ENCODE peak calls at places on chromosomes 16 and 17, in seven cellular contexts. One of them, this sample, is unnamed.

GRCh38 chr16:46607529-46607928 is 13.7 kb downstream of the SHCBP1 start:
- DNase-seq in cardiac muscle cell: peak
- DNase-seq in progenitor cell of endocrine pancreas: no peak
- DNase-seq in HFF-Myc: no peak
- DNase-seq in mucosa of descending colon: no peak
- DNase-seq in fibroblast of pulmonary artery: peak
- DNase-seq in AG09319: peak
- DNase-seq in this sample: peak

GRCh38 chr16:74307383-74307782 is 10.8 kb downstream of the PSMD7 start:
- DNase-seq in cardiac muscle cell: no peak
- DNase-seq in progenitor cell of endocrine pancreas: no peak
- DNase-seq in HFF-Myc: no peak
- DNase-seq in mucosa of descending colon: no peak
- DNase-seq in fibroblast of pulmonary artery: no peak
- DNase-seq in AG09319: no peak
- DNase-seq in this sample: no peak

GRCh38 chr16:51538707-51539604 is 387.9 kb upstream of the SALL1 start:
- DNase-seq in cardiac muscle cell: no peak
- DNase-seq in progenitor cell of endocrine pancreas: no peak
- DNase-seq in HFF-Myc: peak
- DNase-seq in mucosa of descending colon: no peak
- DNase-seq in fibroblast of pulmonary artery: peak
- DNase-seq in AG09319: no peak
- DNase-seq in this sample: peak

GRCh38 chr17:8223356-8224063 is 13.1 kb upstream of the AURKB start:
- DNase-seq in cardiac muscle cell: peak
- DNase-seq in progenitor cell of endocrine pancreas: peak
- DNase-seq in HFF-Myc: no peak
- DNase-seq in mucosa of descending colon: peak
- DNase-seq in fibroblast of pulmonary artery: peak
- DNase-seq in AG09319: no peak
- DNase-seq in this sample: peak

GRCh38 chr17:20066253-20066652 is 57.1 kb downstream of the SPECC1 start:
- DNase-seq in cardiac muscle cell: no peak
- DNase-seq in progenitor cell of endocrine pancreas: no peak
- DNase-seq in HFF-Myc: peak
- DNase-seq in mucosa of descending colon: no peak
- DNase-seq in fibroblast of pulmonary artery: peak
- DNase-seq in AG09319: peak
- DNase-seq in this sample: peak

GRCh38 chr17:78600181-78600651 is 23.0 kb upstream of the DNAH17 start:
- DNase-seq in cardiac muscle cell: no peak
- DNase-seq in progenitor cell of endocrine pancreas: no peak
- DNase-seq in HFF-Myc: no peak
- DNase-seq in mucosa of descending colon: no peak
- DNase-seq in fibroblast of pulmonary artery: peak
- DNase-seq in AG09319: no peak
- DNase-seq in this sample: no peak

GRCh38 chr17:78381601-78382168 is 3.2 kb downstream of the PGS1 start:
- DNase-seq in cardiac muscle cell: no peak
- DNase-seq in progenitor cell of endocrine pancreas: no peak
- DNase-seq in HFF-Myc: no peak
- DNase-seq in mucosa of descending colon: no peak
- DNase-seq in fibroblast of pulmonary artery: no peak
- DNase-seq in AG09319: no peak
- DNase-seq in this sample: no peak

GRCh38 chr17:82963104-82963950 is 116.1 kb upstream of the METRNL start:
- DNase-seq in cardiac muscle cell: peak
- DNase-seq in progenitor cell of endocrine pancreas: peak
- DNase-seq in HFF-Myc: peak
- DNase-seq in mucosa of descending colon: peak
- DNase-seq in fibroblast of pulmonary artery: peak
- DNase-seq in AG09319: peak
- DNase-seq in this sample: peak

GRCh38 chr16:783404-784161 is 4.6 kb downstream of the RPUSD1 start:
- DNase-seq in cardiac muscle cell: no peak
- DNase-seq in progenitor cell of endocrine pancreas: no peak
- DNase-seq in HFF-Myc: no peak
- DNase-seq in mucosa of descending colon: no peak
- DNase-seq in fibroblast of pulmonary artery: no peak
- DNase-seq in AG09319: no peak
- DNase-seq in this sample: no peak

GRCh38 chr16:11398851-11399250 is 53.6 kb downstream of the RMI2 start:
- DNase-seq in cardiac muscle cell: no peak
- DNase-seq in progenitor cell of endocrine pancreas: no peak
- DNase-seq in HFF-Myc: no peak
- DNase-seq in mucosa of descending colon: no peak
- DNase-seq in fibroblast of pulmonary artery: no peak
- DNase-seq in AG09319: no peak
- DNase-seq in this sample: no peak

GRCh38 chr17:64635647-64636305 is 26.3 kb downstream of the SMURF2 start:
- DNase-seq in cardiac muscle cell: no peak
- DNase-seq in progenitor cell of endocrine pancreas: no peak
- DNase-seq in HFF-Myc: peak
- DNase-seq in mucosa of descending colon: no peak
- DNase-seq in fibroblast of pulmonary artery: peak
- DNase-seq in AG09319: peak
- DNase-seq in this sample: peak

GRCh38 chr17:61152898-61153297 is 246.7 kb upstream of the TBX2 start:
- DNase-seq in cardiac muscle cell: no peak
- DNase-seq in progenitor cell of endocrine pancreas: no peak
- DNase-seq in HFF-Myc: no peak
- DNase-seq in mucosa of descending colon: no peak
- DNase-seq in fibroblast of pulmonary artery: no peak
- DNase-seq in AG09319: no peak
- DNase-seq in this sample: no peak

GRCh38 chr17:68599091-68599872 is 1.9 kb downstream of the FAM20A start:
- DNase-seq in cardiac muscle cell: no peak
- DNase-seq in progenitor cell of endocrine pancreas: no peak
- DNase-seq in HFF-Myc: no peak
- DNase-seq in mucosa of descending colon: no peak
- DNase-seq in fibroblast of pulmonary artery: no peak
- DNase-seq in AG09319: no peak
- DNase-seq in this sample: no peak

GRCh38 chr17:39225974-39226683 is 384 bp upstream of the STAC2 start:
- DNase-seq in cardiac muscle cell: peak
- DNase-seq in progenitor cell of endocrine pancreas: peak
- DNase-seq in HFF-Myc: no peak
- DNase-seq in mucosa of descending colon: peak
- DNase-seq in fibroblast of pulmonary artery: peak
- DNase-seq in AG09319: no peak
- DNase-seq in this sample: peak

GRCh38 chr16:56649271-56649670 is 2.4 kb upstream of the MT1B start:
- DNase-seq in cardiac muscle cell: no peak
- DNase-seq in progenitor cell of endocrine pancreas: no peak
- DNase-seq in HFF-Myc: no peak
- DNase-seq in mucosa of descending colon: no peak
- DNase-seq in fibroblast of pulmonary artery: no peak
- DNase-seq in AG09319: no peak
- DNase-seq in this sample: no peak

GRCh38 chr17:16377804-16378400 is 3.0 kb upstream of the UBB start:
- DNase-seq in cardiac muscle cell: no peak
- DNase-seq in progenitor cell of endocrine pancreas: no peak
- DNase-seq in HFF-Myc: no peak
- DNase-seq in mucosa of descending colon: no peak
- DNase-seq in fibroblast of pulmonary artery: peak
- DNase-seq in AG09319: no peak
- DNase-seq in this sample: peak

GRCh38 chr17:75077490-75078096 is 10.2 kb upstream of the SLC16A5 start:
- DNase-seq in cardiac muscle cell: no peak
- DNase-seq in progenitor cell of endocrine pancreas: no peak
- DNase-seq in HFF-Myc: no peak
- DNase-seq in mucosa of descending colon: peak
- DNase-seq in fibroblast of pulmonary artery: no peak
- DNase-seq in AG09319: no peak
- DNase-seq in this sample: peak

GRCh38 chr17:45906237-45906636 is 11.9 kb downstream of the MAPT start:
- DNase-seq in cardiac muscle cell: no peak
- DNase-seq in progenitor cell of endocrine pancreas: no peak
- DNase-seq in HFF-Myc: no peak
- DNase-seq in mucosa of descending colon: no peak
- DNase-seq in fibroblast of pulmonary artery: no peak
- DNase-seq in AG09319: no peak
- DNase-seq in this sample: no peak

GRCh38 chr17:37743612-37743874 is 1.3 kb downstream of the HNF1B start:
- DNase-seq in cardiac muscle cell: no peak
- DNase-seq in progenitor cell of endocrine pancreas: peak
- DNase-seq in HFF-Myc: no peak
- DNase-seq in mucosa of descending colon: peak
- DNase-seq in fibroblast of pulmonary artery: no peak
- DNase-seq in AG09319: no peak
- DNase-seq in this sample: no peak

DNA sequence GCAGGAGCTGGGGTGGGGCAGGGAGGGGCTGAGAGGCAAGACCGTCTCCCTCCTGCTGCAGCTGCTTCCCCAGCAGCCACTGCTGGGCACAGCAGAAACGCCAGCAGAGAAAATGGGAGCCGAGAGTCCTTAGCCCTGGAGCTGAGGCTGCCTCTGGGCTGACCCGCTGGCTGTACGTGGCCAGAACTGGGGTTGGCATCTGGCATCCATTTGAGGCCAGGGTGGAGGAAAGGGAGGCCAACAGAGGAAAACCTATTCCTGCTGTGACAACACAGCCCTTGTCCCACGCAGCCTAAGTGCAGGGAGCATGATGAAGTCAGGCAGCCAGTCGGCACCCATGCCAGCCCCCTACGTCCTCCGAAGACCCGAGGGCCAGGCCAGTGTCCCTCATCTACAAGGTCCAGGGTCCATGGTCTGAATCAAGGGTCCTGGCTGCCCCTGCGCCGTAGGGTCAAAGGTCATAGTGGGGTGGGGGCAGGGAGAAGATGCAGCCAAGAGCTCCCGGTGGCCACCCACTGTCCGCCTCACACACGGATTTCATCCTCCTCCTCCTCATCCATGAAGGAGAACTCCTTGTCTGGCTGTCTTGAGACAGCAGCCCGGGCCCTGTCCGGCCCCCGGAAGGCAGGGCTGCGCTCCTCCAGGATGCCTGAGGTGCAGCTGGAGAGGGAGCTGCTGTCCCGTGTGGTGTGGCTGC is 23.4 kb upstream of the CPSF4L start:
- DNase-seq in cardiac muscle cell: no peak
- DNase-seq in progenitor cell of endocrine pancreas: no peak
- DNase-seq in HFF-Myc: no peak
- DNase-seq in mucosa of descending colon: no peak
- DNase-seq in fibroblast of pulmonary artery: no peak
- DNase-seq in AG09319: no peak
- DNase-seq in this sample: no peak
- TF ChIP-seq CTCF in cardiac muscle cell: no peak
- TF ChIP-seq CTCF in progenitor cell of endocrine pancreas: no peak
- TF ChIP-seq CTCF in HFF-Myc: no peak
- TF ChIP-seq CTCF in mucosa of descending colon: no peak
- TF ChIP-seq CTCF in fibroblast of pulmonary artery: no peak
- TF ChIP-seq CTCF in AG09319: no peak
- TF ChIP-seq CTCF in this sample: no peak

DNA sequence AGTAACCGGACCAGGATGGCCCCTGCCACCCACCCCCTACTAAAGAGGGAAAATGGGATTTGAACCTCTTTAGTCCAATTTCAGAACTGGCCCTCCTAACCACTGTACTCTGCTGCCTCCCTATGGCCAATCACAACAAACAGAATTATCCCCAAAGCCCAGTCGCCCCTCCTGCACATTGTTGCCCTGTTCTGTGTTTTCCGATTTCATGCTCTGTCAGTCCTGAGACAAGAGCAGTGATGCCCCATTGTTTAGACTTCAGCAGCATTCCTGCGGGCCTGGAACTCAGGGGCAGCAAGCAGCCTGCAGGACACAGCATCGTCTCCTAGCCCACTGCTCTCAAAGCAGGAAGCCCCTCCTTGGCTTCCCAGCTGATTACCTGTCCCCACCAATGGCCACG is 20.5 kb upstream of the KLHL11 start:
- DNase-seq in cardiac muscle cell: peak
- DNase-seq in progenitor cell of endocrine pancreas: no peak
- DNase-seq in HFF-Myc: no peak
- DNase-seq in mucosa of descending colon: no peak
- DNase-seq in fibroblast of pulmonary artery: peak
- DNase-seq in AG09319: no peak
- DNase-seq in this sample: peak
- TF ChIP-seq CTCF in cardiac muscle cell: peak
- TF ChIP-seq CTCF in progenitor cell of endocrine pancreas: peak
- TF ChIP-seq CTCF in HFF-Myc: peak
- TF ChIP-seq CTCF in mucosa of descending colon: no peak
- TF ChIP-seq CTCF in fibroblast of pulmonary artery: peak
- TF ChIP-seq CTCF in AG09319: peak
- TF ChIP-seq CTCF in this sample: peak

GRCh38 chr17:80251966-80252365 is 8.7 kb upstream of the RNF213 start:
- DNase-seq in cardiac muscle cell: no peak
- DNase-seq in progenitor cell of endocrine pancreas: no peak
- DNase-seq in HFF-Myc: no peak
- DNase-seq in mucosa of descending colon: peak
- DNase-seq in fibroblast of pulmonary artery: no peak
- DNase-seq in AG09319: no peak
- DNase-seq in this sample: no peak

GRCh38 chr17:80253631-80254395 is 6.8 kb upstream of the RNF213 start:
- DNase-seq in cardiac muscle cell: no peak
- DNase-seq in progenitor cell of endocrine pancreas: no peak
- DNase-seq in HFF-Myc: no peak
- DNase-seq in mucosa of descending colon: peak
- DNase-seq in fibroblast of pulmonary artery: no peak
- DNase-seq in AG09319: no peak
- DNase-seq in this sample: no peak

GRCh38 chr17:80256034-80256350 is 4.7 kb upstream of the RNF213 start:
- DNase-seq in cardiac muscle cell: no peak
- DNase-seq in progenitor cell of endocrine pancreas: no peak
- DNase-seq in HFF-Myc: no peak
- DNase-seq in mucosa of descending colon: no peak
- DNase-seq in fibroblast of pulmonary artery: no peak
- DNase-seq in AG09319: no peak
- DNase-seq in this sample: no peak

GRCh38 chr17:80254396-80255241 is 6.0 kb upstream of the RNF213 start:
- DNase-seq in cardiac muscle cell: no peak
- DNase-seq in progenitor cell of endocrine pancreas: no peak
- DNase-seq in HFF-Myc: peak
- DNase-seq in mucosa of descending colon: peak
- DNase-seq in fibroblast of pulmonary artery: peak
- DNase-seq in AG09319: peak
- DNase-seq in this sample: peak

DNA sequence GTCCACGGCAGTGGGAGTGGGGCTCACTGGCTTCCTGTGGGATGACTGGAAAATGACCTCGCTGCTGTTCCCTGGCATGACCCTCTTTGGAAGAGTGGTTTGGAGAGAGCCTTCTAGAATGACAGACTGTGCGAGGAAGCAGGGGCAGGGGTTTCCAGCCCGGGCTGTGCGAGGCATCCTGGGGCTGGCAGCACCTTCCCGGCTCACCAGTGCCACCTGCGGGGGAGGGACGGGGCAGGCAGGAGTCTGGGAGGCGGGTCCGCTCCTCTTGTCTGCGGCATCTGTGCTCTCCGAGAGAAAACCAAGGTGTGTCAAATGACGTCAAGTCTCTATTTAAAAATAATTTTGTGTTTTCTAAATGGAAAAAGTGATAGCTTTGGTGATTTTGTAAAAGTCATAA is 7.8 kb upstream of the RNF213 start:
- DNase-seq in cardiac muscle cell: peak
- DNase-seq in progenitor cell of endocrine pancreas: peak
- DNase-seq in HFF-Myc: no peak
- DNase-seq in mucosa of descending colon: peak
- DNase-seq in fibroblast of pulmonary artery: peak
- DNase-seq in AG09319: no peak
- DNase-seq in this sample: no peak
- TF ChIP-seq CTCF in cardiac muscle cell: peak
- TF ChIP-seq CTCF in progenitor cell of endocrine pancreas: peak
- TF ChIP-seq CTCF in HFF-Myc: peak
- TF ChIP-seq CTCF in mucosa of descending colon: peak
- TF ChIP-seq CTCF in fibroblast of pulmonary artery: peak
- TF ChIP-seq CTCF in AG09319: peak
- TF ChIP-seq CTCF in this sample: peak

GRCh38 chr17:1289695-1290094 is 10.2 kb downstream of the TRARG1 start:
- DNase-seq in cardiac muscle cell: no peak
- DNase-seq in progenitor cell of endocrine pancreas: no peak
- DNase-seq in HFF-Myc: no peak
- DNase-seq in mucosa of descending colon: no peak
- DNase-seq in fibroblast of pulmonary artery: no peak
- DNase-seq in AG09319: no peak
- DNase-seq in this sample: no peak
- TF ChIP-seq CTCF in cardiac muscle cell: no peak
- TF ChIP-seq CTCF in progenitor cell of endocrine pancreas: no peak
- TF ChIP-seq CTCF in HFF-Myc: no peak
- TF ChIP-seq CTCF in mucosa of descending colon: no peak
- TF ChIP-seq CTCF in fibroblast of pulmonary artery: no peak
- TF ChIP-seq CTCF in AG09319: no peak
- TF ChIP-seq CTCF in this sample: no peak